ENCODE peak calls at places on chromosomes 13 and 19, in six cellular contexts. S, O, T, I, Y and V are unnamed samples.
A peak's percentile ranks its signal among the peaks of the same experiment; 100 is the strongest.

GRCh38 chr19:14091885-14092462 is 1.4 kb upstream of the SAMD1 start:
- DNase-seq in S (no peak), O (no peak), T (no peak), I (no peak), Y (no peak), V (no peak)

GRCh38 chr19:51689751-51690358 is 3.3 kb upstream of the SPACA6 start:
- DNase-seq in S (peak; percentile 70), O (peak; percentile 87), T (no peak), I (no peak), Y (peak; percentile 22), V (no peak)

GRCh38 chr13:96632536-96633320 is 361.5 kb downstream of the OXGR1 start:
- DNase-seq in S (no peak), O (no peak), T (no peak), I (no peak), Y (no peak), V (no peak)

GRCh38 chr19:36009220-36009619 is 607 bp upstream of the SYNE4 start:
- DNase-seq in S (peak; percentile 63), O (peak; percentile 91), T (peak; percentile 55), I (peak; percentile 20), Y (peak; percentile 47), V (no peak)

GRCh38 chr19:20259615-20260014 is 92.6 kb downstream of the ZNF486 start:
- DNase-seq in S (no peak), O (no peak), T (no peak), I (no peak), Y (no peak), V (no peak)

GRCh38 chr19:30320916-30321315 is 51.3 kb upstream of the ZNF536 start:
- DNase-seq in S (no peak), O (peak; percentile 52), T (no peak), I (no peak), Y (no peak), V (no peak)

GRCh38 chr13:114128624-114129522 is 3.5 kb downstream of the RASA3 start:
- DNase-seq in S (no peak), O (peak; percentile 94), T (no peak), I (no peak), Y (peak; percentile 97), V (no peak)

GRCh38 chr19:17296278-17296677 is 6.9 kb downstream of the ABHD8 start:
- DNase-seq in S (no peak), O (no peak), T (no peak), I (no peak), Y (peak; percentile 62), V (no peak)

GRCh38 chr19:7515471-7516226 is at the start of gene ZNF358:
- DNase-seq in S (peak; percentile 78), O (peak; percentile 93), T (peak; percentile 41), I (peak; percentile 38), Y (peak; percentile 59), V (no peak)

GRCh38 chr13:49830721-49831120 is 38.2 kb upstream of the KPNA3 start:
- DNase-seq in S (no peak), O (no peak), T (no peak), I (no peak), Y (no peak), V (no peak)

GRCh38 chr19:46975011-46975917 is 44.4 kb upstream of the NPAS1 start:
- DNase-seq in S (no peak), O (no peak), T (no peak), I (no peak), Y (no peak), V (no peak)

GRCh38 chr13:95494082-95494681 is 58.3 kb upstream of the CLDN10 start:
- DNase-seq in S (no peak), O (no peak), T (peak; percentile 52), I (peak; percentile 75), Y (peak; percentile 54), V (peak; percentile 1)

GRCh38 chr13:96994030-96994848 is at the start of gene OXGR1:
- DNase-seq in S (peak; percentile 24), O (no peak), T (no peak), I (no peak), Y (peak; percentile 40), V (no peak)

GRCh38 chr13:112968910-112969691 is at the start of gene MCF2L:
- DNase-seq in S (peak; percentile 46), O (no peak), T (peak; percentile 40), I (peak; percentile 57), Y (no peak), V (no peak)

GRCh38 chr19:57974434-57974833 is at the start of gene C19orf18:
- DNase-seq in S (no peak), O (no peak), T (no peak), I (no peak), Y (no peak), V (no peak)

GRCh38 chr19:48726573-48726972 is 7.0 kb upstream of the MAMSTR start:
- DNase-seq in S (no peak), O (no peak), T (no peak), I (no peak), Y (no peak), V (no peak)

GRCh38 chr19:28494466-28494865 is 718.5 kb downstream of the UQCRFS1 start:
- DNase-seq in S (no peak), O (no peak), T (no peak), I (no peak), Y (no peak), V (no peak)

GRCh38 chr13:76663941-76664340 is 222.3 kb downstream of the KCTD12 start:
- DNase-seq in S (no peak), O (no peak), T (no peak), I (no peak), Y (no peak), V (no peak)